ENCODE peak calls at places on chromosome 2, in ten cellular contexts. B is AG04450; R is sigmoid colon; Y is CD8-positive, alpha-beta memory T cell; O is GM23248; T is activated naive CD4-positive, alpha-beta T cell; S is CD8-positive, alpha-beta T cell; Q is OCI-LY7; J is type B pancreatic cell; D is SW480. L is an unnamed sample.

GRCh38 chr2:109164739-109165221 is 35.8 kb downstream of the SH3RF3 start:
- DNase-seq in B (no peak), R (peak; percentile 84), Y (no peak), O (peak; percentile 74), T (no peak), S (no peak), Q (no peak), J (no peak), D (no peak), L (peak; percentile 78)

GRCh38 chr2:128454980-128455709 is 136.5 kb upstream of the HS6ST1 start:
- DNase-seq in B (no peak), R (no peak), Y (no peak), O (no peak), T (no peak), S (no peak), Q (no peak), J (peak; percentile 48), D (no peak), L (no peak)

GRCh38 chr2:150689600-150689999 is 202.1 kb upstream of the RND3 start:
- DNase-seq in B (no peak), R (no peak), Y (no peak), O (no peak), T (no peak), S (no peak), Q (no peak), J (no peak), D (no peak), L (no peak)

GRCh38 chr2:153786016-153786415 is 85.7 kb upstream of the GALNT13 start:
- DNase-seq in B (no peak), R (no peak), Y (no peak), O (no peak), T (no peak), S (no peak), Q (no peak), J (no peak), D (no peak), L (no peak)

GRCh38 chr2:26172866-26173595 is at the start of gene GAREM2:
- DNase-seq in B (no peak), R (peak; percentile 52), Y (no peak), O (peak; percentile 46), T (no peak), S (no peak), Q (no peak), J (no peak), D (no peak), L (no peak)

GRCh38 chr2:109516445-109517117 is 97.2 kb downstream of the SEPTIN10 start:
- DNase-seq in B (no peak), R (no peak), Y (no peak), O (peak; percentile 50), T (no peak), S (no peak), Q (no peak), J (no peak), D (peak; percentile 47), L (peak; percentile 23)

GRCh38 chr2:149885468-149885867 is 297.9 kb upstream of the MMADHC start:
- DNase-seq in B (no peak), R (no peak), Y (no peak), O (peak; percentile 13), T (no peak), S (no peak), Q (no peak), J (no peak), D (no peak), L (no peak)

GRCh38 chr2:54767921-54768320 is 44.5 kb downstream of the EML6 start:
- DNase-seq in B (no peak), R (no peak), Y (no peak), O (peak; percentile 68), T (no peak), S (no peak), Q (peak; percentile 69), J (no peak), D (peak; percentile 5), L (peak; percentile 47)

GRCh38 chr2:47819834-47820233 is 36.9 kb downstream of the MSH6 start:
- DNase-seq in B (no peak), R (no peak), Y (no peak), O (peak; percentile 54), T (no peak), S (no peak), Q (no peak), J (no peak), D (no peak), L (peak; percentile 29)

GRCh38 chr2:73156539-73157124 is 43.9 kb upstream of the RAB11FIP5 start:
- DNase-seq in B (no peak), R (peak; percentile 78), Y (peak; percentile 20), O (peak; percentile 84), T (no peak), S (peak; percentile 12), Q (no peak), J (no peak), D (peak; percentile 36), L (peak; percentile 62)

GRCh38 chr2:190607657-190608357 is 41.1 kb upstream of the NAB1 start:
- DNase-seq in B (peak; percentile 20), R (no peak), Y (no peak), O (no peak), T (no peak), S (no peak), Q (no peak), J (no peak), D (peak; percentile 89), L (peak; percentile 70)

GRCh38 chr2:101619191-101619591 is 78.3 kb upstream of the MAP4K4 start:
- DNase-seq in B (peak; percentile 26), R (peak; percentile 78), Y (no peak), O (no peak), T (no peak), S (no peak), Q (no peak), J (no peak), D (no peak), L (peak; percentile 48)

GRCh38 chr2:121483021-121483420 is 47.7 kb upstream of the RNU4ATAC start:
- DNase-seq in B (no peak), R (no peak), Y (no peak), O (peak; percentile 75), T (no peak), S (no peak), Q (no peak), J (no peak), D (no peak), L (peak; percentile 39)

GRCh38 chr2:98654702-98655488 is 46.5 kb downstream of the UNC50 start:
- DNase-seq in B (no peak), R (no peak), Y (peak; percentile 59), O (no peak), T (no peak), S (no peak), Q (no peak), J (no peak), D (no peak), L (no peak)

GRCh38 chr2:207357216-207357615 is 172.5 kb upstream of the CREB1 start:
- DNase-seq in B (no peak), R (no peak), Y (no peak), O (no peak), T (no peak), S (no peak), Q (no peak), J (no peak), D (no peak), L (no peak)

GRCh38 chr2:63751901-63752300 is 89.8 kb upstream of the UGP2 start:
- DNase-seq in B (no peak), R (no peak), Y (no peak), O (no peak), T (no peak), S (no peak), Q (no peak), J (no peak), D (no peak), L (no peak)

GRCh38 chr2:181685150-181685688 is 4.9 kb upstream of the NEUROD1 start:
- DNase-seq in B (no peak), R (no peak), Y (no peak), O (peak; percentile 50), T (no peak), S (no peak), Q (no peak), J (no peak), D (no peak), L (peak; percentile 12)

GRCh38 chr2:167340322-167340721 is 452.0 kb downstream of the XIRP2 start:
- DNase-seq in B (no peak), R (no peak), Y (no peak), O (no peak), T (no peak), S (no peak), Q (no peak), J (no peak), D (no peak), L (no peak)

GRCh38 chr2:143085125-143085784 is 44.0 kb upstream of the ARHGAP15 start:
- DNase-seq in B (no peak), R (no peak), Y (no peak), O (no peak), T (no peak), S (no peak), Q (no peak), J (no peak), D (no peak), L (no peak)

GRCh38 chr2:237715459-237715947 is 83.1 kb upstream of the RBM44 start:
- DNase-seq in B (no peak), R (peak; percentile 63), Y (no peak), O (no peak), T (no peak), S (no peak), Q (no peak), J (no peak), D (no peak), L (no peak)

GRCh38 chr2:64784168-64785061 is 130.7 kb upstream of the SERTAD2 start:
- DNase-seq in B (no peak), R (no peak), Y (no peak), O (no peak), T (no peak), S (no peak), Q (no peak), J (no peak), D (no peak), L (no peak)

GRCh38 chr2:134149904-134150303 is 104.0 kb upstream of the MGAT5 start:
- DNase-seq in B (no peak), R (no peak), Y (no peak), O (no peak), T (no peak), S (no peak), Q (no peak), J (no peak), D (no peak), L (no peak)

GRCh38 chr2:43239981-43240761 is 13.8 kb upstream of the ZFP36L2 start:
- DNase-seq in B (no peak), R (no peak), Y (no peak), O (no peak), T (no peak), S (no peak), Q (peak; percentile 52), J (no peak), D (peak; percentile 32), L (no peak)

GRCh38 chr2:71471276-71471675 is 17.9 kb downstream of the DYSF start:
- DNase-seq in B (peak; percentile 16), R (no peak), Y (no peak), O (peak; percentile 62), T (no peak), S (no peak), Q (no peak), J (no peak), D (peak; percentile 27), L (peak; percentile 59)

GRCh38 chr2:241314181-241314932 is 1.1 kb downstream of the HDLBP start:
- DNase-seq in B (peak; percentile 11), R (no peak), Y (no peak), O (peak; percentile 76), T (no peak), S (no peak), Q (no peak), J (no peak), D (peak; percentile 48), L (peak; percentile 57)

GRCh38 chr2:236365258-236366048 is 101.2 kb upstream of the ASB18 start:
- DNase-seq in B (no peak), R (no peak), Y (no peak), O (no peak), T (no peak), S (no peak), Q (no peak), J (no peak), D (no peak), L (no peak)

GRCh38 chr2:202108345-202108744 is 35.3 kb downstream of the KIAA2012 start:
- DNase-seq in B (no peak), R (no peak), Y (no peak), O (no peak), T (no peak), S (no peak), Q (no peak), J (no peak), D (no peak), L (no peak)

GRCh38 chr2:234287650-234288049 is 209.2 kb downstream of the ARL4C start:
- DNase-seq in B (no peak), R (no peak), Y (no peak), O (no peak), T (no peak), S (no peak), Q (no peak), J (no peak), D (no peak), L (no peak)